ENCODE peak calls at places on chromosomes 7 and 10, in seven cellular contexts. U is naive B cell, C is non-pigmented ciliary epithelial cell, X is erythroblast, W is AG04450, A is HCEC 1CT, L is SK-N-DZ. H is an unnamed sample.

GRCh38 chr7:140585333-140585732 is 55.3 kb downstream of the DENND2A start:
- DNase-seq in A (no peak), W (no peak), X (no peak), C (no peak), L (no peak), U (no peak), H (no peak)

GRCh38 chr10:4234661-4235060 is 449.7 kb upstream of the KLF6 start:
- DNase-seq in A (no peak), X (no peak), C (no peak), L (no peak), W (no peak), U (no peak), H (no peak)

GRCh38 chr7:16298221-16298620 is 123.1 kb downstream of the CRPPA start:
- DNase-seq in X (no peak), W (no peak), U (no peak), C (no peak), L (no peak), A (no peak), H (no peak)

GRCh38 chr7:70694909-70695803 is 436.8 kb upstream of the GALNT17 start:
- DNase-seq in C (no peak), L (peak), A (no peak), U (no peak), W (no peak), X (no peak), H (no peak)

GRCh38 chr7:26454180-26454579 is 162.5 kb downstream of the SNX10 start:
- DNase-seq in U (no peak), X (no peak), A (peak), W (no peak), C (no peak), L (no peak), H (no peak)

GRCh38 chr10:131180941-131181855 is 130.3 kb downstream of the TCERG1L start:
- DNase-seq in X (no peak), U (no peak), C (no peak), W (no peak), L (no peak), A (no peak), H (no peak)

GRCh38 chr10:18214692-18215563 is 74.7 kb downstream of the CACNB2 start:
- DNase-seq in W (no peak), X (peak), A (peak), C (no peak), L (peak), U (no peak), H (peak)

GRCh38 chr7:140646931-140647647 is 6.5 kb upstream of the DENND2A start:
- DNase-seq in L (peak), W (no peak), X (peak), A (peak), C (no peak), U (peak), H (no peak)

GRCh38 chr10:49010831-49011230 is 71.2 kb upstream of the LRRC18 start:
- DNase-seq in X (no peak), U (no peak), A (no peak), W (no peak), L (no peak), C (no peak), H (no peak)

GRCh38 chr10:381346-381745 is 246.1 kb downstream of the ZMYND11 start:
- DNase-seq in W (no peak), C (no peak), L (no peak), A (no peak), X (no peak), U (no peak), H (no peak)

GRCh38 chr7:142185069-142185468 is 72.8 kb downstream of the PRSS58 start:
- DNase-seq in A (no peak), C (no peak), X (no peak), L (no peak), U (no peak), W (no peak), H (no peak)

GRCh38 chr7:117169907-117170306 is 153.0 kb downstream of the WNT2 start:
- DNase-seq in X (no peak), U (no peak), W (no peak), L (no peak), A (no peak), C (no peak), H (no peak)

GRCh38 chr10:122045212-122045611 is 56.2 kb downstream of the TACC2 start:
- DNase-seq in L (no peak), A (no peak), U (no peak), W (no peak), X (no peak), C (no peak), H (no peak)

GRCh38 chr7:70738080-70738479 is 393.9 kb upstream of the GALNT17 start:
- DNase-seq in C (no peak), A (no peak), U (no peak), L (no peak), X (no peak), W (no peak), H (no peak)

GRCh38 chr7:141339603-141340002 is 211.6 kb upstream of the AGK start:
- DNase-seq in L (no peak), W (no peak), C (no peak), A (no peak), U (no peak), X (no peak), H (no peak)

GRCh38 chr7:105480931-105481330 is 41.1 kb downstream of the PUS7 start:
- DNase-seq in U (no peak), X (no peak), A (peak), L (no peak), C (no peak), W (no peak), H (no peak)

GRCh38 chr7:157150825-157151412 is 12.2 kb downstream of the UBE3C start:
- DNase-seq in X (no peak), L (peak), A (no peak), W (no peak), U (no peak), C (no peak), H (no peak)

GRCh38 chr7:12257582-12257981 is 46.5 kb downstream of the TMEM106B start:
- DNase-seq in A (peak), L (no peak), U (peak), C (peak), X (peak), W (no peak), H (no peak)

GRCh38 chr10:114499630-114500190 is 95.4 kb upstream of the AFAP1L2 start:
- DNase-seq in C (no peak), A (no peak), U (peak), L (no peak), W (no peak), X (peak), H (no peak)

GRCh38 chr10:103854687-103855423 is 521 bp downstream of the SH3PXD2A start:
- DNase-seq in W (no peak), C (no peak), A (peak), U (no peak), X (no peak), L (peak), H (no peak)

GRCh38 chr7:129315916-129316315 is 91.1 kb downstream of the AHCYL2 start:
- DNase-seq in W (no peak), X (no peak), C (no peak), U (no peak), L (no peak), A (no peak), H (no peak)

GRCh38 chr7:8177109-8177933 is 84.6 kb downstream of the ICA1 start:
- DNase-seq in A (no peak), C (no peak), U (peak), X (peak), W (no peak), L (no peak), H (no peak)

GRCh38 chr7:20033621-20034200 is 183.5 kb downstream of the MACC1 start:
- DNase-seq in U (no peak), W (peak), A (peak), C (peak), X (no peak), L (no peak), H (no peak)

GRCh38 chr10:14185501-14186045 is 145.2 kb downstream of the FRMD4A start:
- DNase-seq in X (peak), L (peak), C (peak), A (peak), W (peak), U (peak), H (peak)

GRCh38 chr10:6135039-6135438 is 46.2 kb downstream of the RBM17 start:
- DNase-seq in W (no peak), X (no peak), U (no peak), A (no peak), L (no peak), C (no peak), H (no peak)

H was measured in smooth muscle cell of the brain vasculature.